ENCODE peak calls at places on chromosomes 13 and 19, in ten cellular contexts. U, K, Q, J, P, T, L, R, S and I are unnamed samples.

GRCh38 chr19:22945560-22945959 is 57.4 kb downstream of the ZNF728 start:
- DNase-seq in U (no peak), K (no peak), Q (no peak), J (peak), P (no peak), T (peak), L (peak), R (no peak), S (no peak), I (peak)

GRCh38 chr13:66348745-66349720 is 881.1 kb downstream of the PCDH9 start:
- DNase-seq in U (no peak), K (no peak), Q (no peak), J (peak), P (peak), T (no peak), L (no peak), R (no peak), S (no peak), I (peak)

GRCh38 chr13:76790519-76791289 is 95.5 kb downstream of the KCTD12 start:
- DNase-seq in U (no peak), K (no peak), Q (no peak), J (peak), P (no peak), T (peak), L (peak), R (no peak), S (no peak), I (peak)

GRCh38 chr19:55228015-55228391 is 560 bp downstream of the TMEM86B start:
- DNase-seq in U (no peak), K (no peak), Q (no peak), J (no peak), P (no peak), T (peak), L (no peak), R (no peak), S (no peak), I (no peak)

GRCh38 chr19:43799502-43800142 is 2.6 kb downstream of the LYPD5 start:
- DNase-seq in U (no peak), K (peak), Q (no peak), J (no peak), P (no peak), T (no peak), L (no peak), R (no peak), S (no peak), I (no peak)

GRCh38 chr19:49954933-49955332 is 6.0 kb downstream of the SIGLEC11 start:
- DNase-seq in U (no peak), K (peak), Q (no peak), J (no peak), P (no peak), T (no peak), L (no peak), R (no peak), S (no peak), I (peak)

GRCh38 chr19:33746159-33746558 is 50.5 kb upstream of the KCTD15 start:
- DNase-seq in U (no peak), K (no peak), Q (no peak), J (no peak), P (no peak), T (no peak), L (no peak), R (no peak), S (no peak), I (no peak)

GRCh38 chr13:25930655-25931054 is 121.2 kb downstream of the SHISA2 start:
- DNase-seq in U (no peak), K (no peak), Q (no peak), J (no peak), P (no peak), T (no peak), L (no peak), R (no peak), S (no peak), I (no peak)

GRCh38 chr19:2815923-2816322 is 3.7 kb upstream of the ZNF554 start:
- DNase-seq in U (no peak), K (no peak), Q (no peak), J (no peak), P (no peak), T (no peak), L (no peak), R (no peak), S (no peak), I (no peak)